ENCODE peak calls at places on chromosomes 16 and 17, in nine cellular contexts. B is H1; P is neural crest cell; I is mesothelial cell of epicardium; Q is upper lobe of right lung; J is sigmoid colon; V is CD8-positive, alpha-beta T cell; R is IMR-90; U is PC-3. M is an unnamed sample.
A peak's percentile ranks its signal among the peaks of the same experiment; 100 is the strongest.

GRCh38 chr17:7261377-7262191 is 694 bp downstream of the CLDN7 start:
- DNase-seq in J (no peak), Q (peak; percentile 79), P (no peak), R (no peak), B (no peak), U (no peak), I (no peak), V (peak; percentile 40), M (no peak)

GRCh38 chr16:56643080-56643778 is 4.8 kb downstream of the MT1A start:
- DNase-seq in I (no peak), P (no peak), J (peak; percentile 82), U (peak; percentile 53), B (no peak), Q (peak; percentile 90), R (no peak), V (peak; percentile 79), M (no peak)

GRCh38 chr17:76496464-76496863 is 4.8 kb downstream of the RHBDF2 start:
- DNase-seq in V (no peak), B (no peak), I (no peak), P (no peak), J (no peak), U (no peak), R (no peak), Q (no peak), M (no peak)

GRCh38 chr17:39950871-39951348 is 11.9 kb upstream of the GSDMA start:
- DNase-seq in R (no peak), J (no peak), V (no peak), P (no peak), U (no peak), Q (no peak), B (no peak), I (no peak), M (no peak)

GRCh38 chr17:38733315-38734234 is 3.4 kb downstream of the CISD3 start:
- DNase-seq in J (no peak), B (no peak), I (no peak), U (peak; percentile 12), P (no peak), Q (no peak), V (peak; percentile 48), R (no peak), M (no peak)

GRCh38 chr17:57817299-57817698 is 32.5 kb downstream of the MRPS23 start:
- DNase-seq in U (no peak), Q (no peak), P (no peak), V (no peak), I (no peak), R (no peak), J (no peak), B (no peak), M (no peak)

GRCh38 chr17:41404024-41404651 is 6.7 kb upstream of the KRT31 start:
- DNase-seq in V (peak; percentile 27), U (peak; percentile 92), J (no peak), P (no peak), I (no peak), B (no peak), Q (no peak), R (peak; percentile 97), M (no peak)

GRCh38 chr16:83258366-83258765 is 549.4 kb upstream of the HSBP1 start:
- DNase-seq in V (no peak), J (no peak), Q (no peak), P (no peak), I (no peak), R (no peak), U (no peak), B (no peak), M (no peak)

GRCh38 chr16:23145186-23145585 is 4.1 kb downstream of the USP31 start:
- DNase-seq in P (no peak), J (no peak), U (peak; percentile 11), B (no peak), R (no peak), Q (no peak), I (no peak), V (no peak), M (no peak)

GRCh38 chr17:78137392-78138203 is 7.0 kb downstream of the TMC8 start:
- DNase-seq in V (peak; percentile 64), U (no peak), Q (no peak), P (no peak), I (no peak), J (no peak), B (no peak), R (no peak), M (no peak)

GRCh38 chr16:83928341-83929055 is 24.5 kb upstream of the OSGIN1 start:
- DNase-seq in B (no peak), J (no peak), I (no peak), R (peak; percentile 85), U (peak; percentile 4), V (no peak), P (no peak), Q (no peak), M (no peak)

DNA sequence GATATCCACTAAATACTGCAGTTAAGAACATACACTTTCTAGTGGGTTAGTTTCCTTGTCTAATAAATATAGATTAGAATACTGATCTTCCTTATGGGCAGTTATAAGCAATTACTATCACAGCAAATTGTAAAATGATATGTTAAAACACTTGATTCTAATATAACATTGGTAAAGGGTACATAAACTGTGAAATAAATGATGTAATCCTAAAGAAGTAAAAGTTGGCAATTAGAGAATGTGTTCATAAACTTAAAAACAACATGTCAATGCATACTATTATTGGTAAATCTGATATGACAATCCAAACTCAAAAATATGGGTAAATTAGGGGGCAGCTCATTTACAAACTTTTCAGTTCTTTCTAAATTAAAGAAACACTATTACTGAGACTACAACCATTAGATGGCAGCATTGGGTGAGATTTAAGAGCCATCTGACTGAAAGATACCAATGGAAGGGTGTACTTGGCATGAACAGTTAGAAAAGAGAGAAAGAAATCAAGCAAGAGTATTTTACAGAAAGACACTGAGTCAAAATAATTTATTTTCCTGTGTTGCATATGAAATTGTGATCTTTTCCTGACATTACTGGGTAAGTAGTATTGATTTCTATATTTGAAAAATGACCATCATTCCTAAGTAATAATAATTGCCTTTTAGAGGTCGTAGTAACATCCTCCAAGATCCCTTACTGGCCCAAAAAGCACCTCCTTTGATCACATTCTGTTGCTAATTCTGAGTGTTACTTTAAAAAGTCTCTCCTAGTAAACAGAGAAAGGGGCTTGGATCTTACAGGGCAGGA is 119.6 kb downstream of the SPAG9 start:
- DNase-seq in B (no peak), J (no peak), U (peak; percentile 86), I (no peak), V (no peak), P (no peak), Q (no peak), R (peak; percentile 78), M (no peak)
- TF ChIP-seq CTCF in B (no peak), J (peak; percentile 56), U (peak; percentile 90), I (no peak), V (peak; percentile 76), P (peak; percentile 79), Q (peak; percentile 56), R (peak; percentile 63), M (peak; percentile 76)

GRCh38 chr16:28837672-28838557 is 8.2 kb downstream of the TUFM start:
- DNase-seq in P (no peak), U (no peak), Q (no peak), V (no peak), I (no peak), B (no peak), R (no peak), J (no peak), M (no peak)

GRCh38 chr16:28836761-28837064 is 9.4 kb downstream of the TUFM start:
- DNase-seq in J (no peak), Q (no peak), R (no peak), B (no peak), I (no peak), U (no peak), V (no peak), P (no peak), M (no peak)

GRCh38 chr16:28834873-28835863 is 11.0 kb downstream of the TUFM start:
- DNase-seq in V (no peak), B (no peak), Q (no peak), R (no peak), I (no peak), U (no peak), J (no peak), P (no peak), M (no peak)

GRCh38 chr16:28835864-28836760 is 10.0 kb downstream of the TUFM start:
- DNase-seq in U (no peak), Q (no peak), B (no peak), P (no peak), I (no peak), R (no peak), V (no peak), J (no peak), M (no peak)

GRCh38 chr16:28834349-28834748 is 11.6 kb downstream of the ATXN2L start:
- DNase-seq in U (no peak), R (no peak), V (no peak), I (no peak), B (no peak), P (no peak), Q (no peak), J (no peak), M (no peak)
- TF ChIP-seq CTCF in U (no peak), R (no peak), V (no peak), I (no peak), B (no peak), P (no peak), Q (no peak), J (no peak), M (no peak)

DNA sequence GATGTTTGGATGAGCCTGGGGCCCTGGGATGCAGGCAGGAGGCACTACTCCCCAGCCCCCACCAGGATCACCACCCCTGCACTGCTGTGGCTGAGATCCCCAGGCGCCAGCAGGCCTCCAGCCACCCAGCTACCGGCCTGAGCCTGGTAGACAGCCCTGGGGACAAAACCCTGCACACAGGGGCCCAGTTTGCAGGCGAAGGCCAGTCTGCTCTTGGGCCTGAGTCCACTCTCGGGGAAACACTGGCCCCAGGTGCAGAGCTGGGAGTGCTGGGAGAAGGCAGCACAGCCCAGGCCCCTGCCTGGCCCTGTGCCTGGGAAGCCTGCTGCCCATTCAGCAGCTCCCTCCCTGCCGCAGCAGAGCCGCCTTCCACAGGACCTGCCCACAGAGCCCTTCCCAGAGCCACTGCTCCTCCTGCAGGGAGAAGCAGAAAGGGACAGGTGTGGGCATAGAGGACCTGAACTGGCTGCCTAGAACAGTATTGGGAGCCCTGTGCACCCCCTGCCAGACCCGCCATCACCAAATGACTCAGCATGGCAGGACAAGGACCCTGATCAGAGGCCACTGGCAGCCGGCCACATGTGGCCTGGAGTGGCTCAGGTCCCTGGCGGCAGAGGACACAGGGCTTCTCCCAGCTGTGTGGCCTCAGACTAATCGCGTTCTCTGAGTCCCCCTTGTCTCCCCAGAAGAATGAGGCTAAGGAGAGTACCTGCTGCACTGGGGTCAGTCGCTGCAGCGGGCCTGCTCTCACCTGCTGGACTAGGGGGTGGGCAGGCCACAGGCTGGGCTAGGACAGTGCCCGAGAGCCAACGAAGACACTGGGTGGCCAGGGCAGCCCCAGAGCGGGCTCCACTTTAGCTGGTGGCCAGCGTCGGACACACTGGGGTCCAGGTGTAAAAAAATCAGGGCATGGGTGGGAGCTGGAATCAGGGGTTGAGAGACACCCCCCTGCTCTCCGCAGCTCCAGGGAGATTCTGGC is 10.7 kb downstream of the MSRB1 start:
- DNase-seq in J (no peak), R (no peak), P (no peak), V (no peak), Q (no peak), B (no peak), U (peak; percentile 54), I (no peak), M (no peak)
- TF ChIP-seq CTCF in J (no peak), R (peak; percentile 5), P (no peak), V (no peak), Q (no peak), B (peak; percentile 58), U (peak; percentile 44), I (no peak), M (no peak)

DNA sequence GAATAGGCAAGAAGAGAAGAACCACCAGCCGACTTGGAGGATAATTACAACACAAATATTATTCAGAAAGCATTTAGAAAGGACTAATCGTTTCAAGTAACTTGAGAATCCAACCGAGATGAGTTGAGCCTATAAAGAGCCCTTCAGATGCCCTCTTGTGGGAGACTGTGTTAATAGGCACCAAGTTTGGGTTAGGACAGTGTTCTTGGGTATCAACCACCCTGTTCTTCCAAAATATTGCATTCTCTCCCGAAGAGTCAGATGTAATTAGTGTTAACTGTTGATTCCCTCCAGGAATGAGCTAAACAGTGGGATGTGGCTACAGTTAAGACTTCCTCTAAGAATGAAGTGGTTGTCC is 87.8 kb upstream of the NOL11 start:
- DNase-seq in R (peak; percentile 75), U (peak; percentile 80), J (no peak), P (no peak), I (no peak), Q (no peak), B (no peak), V (no peak), M (no peak)
- TF ChIP-seq CTCF in R (peak; percentile 62), U (peak; percentile 82), J (no peak), P (peak; percentile 27), I (no peak), Q (peak; percentile 42), B (no peak), V (no peak), M (peak; percentile 62)

M was measured in D721Med.